ENCODE peak calls at places on chromosomes 6 and 20, in four cellular contexts. K is psoas muscle, E is cardiac fibroblast, S is ovary. A is an unnamed sample.

GRCh38 chr20:45153147-45153546 is 21.6 kb upstream of the PI3 start:
- DNase-seq in K (no peak), S (no peak), E (no peak), A (no peak)

GRCh38 chr20:1876975-1877603 is 18.1 kb upstream of the SIRPA start:
- DNase-seq in K (peak), E (no peak), S (no peak), A (no peak)

GRCh38 chr6:101231606-101232235 is 161.8 kb upstream of the GRIK2 start:
- DNase-seq in S (no peak), E (no peak), K (no peak), A (no peak)

GRCh38 chr20:36562724-36563123 is 10.7 kb upstream of the TGIF2 start:
- DNase-seq in S (no peak), K (no peak), E (no peak), A (no peak)

GRCh38 chr6:120173250-120173649 is 823.7 kb upstream of the MAN1A1 start:
- DNase-seq in S (no peak), E (no peak), K (no peak), A (no peak)

GRCh38 chr20:58714923-58715708 is 22.5 kb downstream of the NPEPL1 start:
- DNase-seq in S (no peak), K (peak), E (no peak), A (no peak)

GRCh38 chr20:48295445-48295903 is 510.2 kb upstream of the SULF2 start:
- DNase-seq in K (no peak), S (no peak), E (peak), A (no peak)

GRCh38 chr20:31721408-31722332 is 998 bp downstream of the BCL2L1 start:
- DNase-seq in E (no peak), S (no peak), K (peak), A (peak)

GRCh38 chr6:54419885-54420284 is 111.6 kb downstream of the TINAG start:
- DNase-seq in E (peak), S (no peak), K (no peak), A (no peak)

GRCh38 chr20:58892126-58892931 is 39.8 kb downstream of the GNAS start:
- DNase-seq in S (peak), K (peak), E (peak), A (peak)

GRCh38 chr6:163352011-163352685 is 62.4 kb upstream of the QKI start:
- DNase-seq in E (no peak), K (no peak), S (no peak), A (no peak)

GRCh38 chr6:97053643-97054411 is 129.3 kb downstream of the KLHL32 start:
- DNase-seq in S (no peak), E (peak), K (no peak), A (no peak)

GRCh38 chr6:142417331-142417750 is 115.5 kb downstream of the ADGRG6 start:
- DNase-seq in K (no peak), S (no peak), E (peak), A (no peak)

GRCh38 chr20:2521369-2522305 is 12.9 kb upstream of the ZNF343 start:
- DNase-seq in E (peak), K (no peak), S (no peak), A (peak)

GRCh38 chr20:61052195-61052594 is 199.9 kb upstream of the CDH4 start:
- DNase-seq in S (no peak), E (no peak), K (no peak), A (no peak)

GRCh38 chr6:139030539-139030938 is 2.0 kb downstream of the ABRACL start:
- DNase-seq in S (no peak), K (no peak), E (no peak), A (no peak)

GRCh38 chr6:93792751-93793150 is 373.4 kb upstream of the EPHA7 start:
- DNase-seq in S (no peak), K (no peak), E (peak), A (no peak)

GRCh38 chr6:79094938-79095337 is 16.9 kb upstream of the PHIP start:
- DNase-seq in K (no peak), S (no peak), E (no peak), A (no peak)

GRCh38 chr6:35485402-35485877 is 11.4 kb downstream of the TEAD3 start:
- DNase-seq in E (peak), S (peak), K (peak), A (peak)

GRCh38 chr6:3273707-3274521 is 15.2 kb downstream of the PSMG4 start:
- DNase-seq in E (no peak), S (no peak), K (no peak), A (peak)

GRCh38 chr20:46168438-46168837 is 50.3 kb downstream of the CD40 start:
- DNase-seq in E (no peak), S (no peak), K (no peak), A (no peak)

GRCh38 chr20:45247860-45248259 is 6.5 kb downstream of the SLPI start:
- DNase-seq in K (no peak), E (no peak), S (no peak), A (no peak)

GRCh38 chr6:63245908-63246307 is 34.6 kb downstream of the FKBP1C start:
- DNase-seq in K (no peak), S (no peak), E (no peak), A (no peak)

GRCh38 chr6:121510568-121511177 is 75.2 kb downstream of the GJA1 start:
- DNase-seq in S (no peak), K (no peak), E (peak), A (no peak)

GRCh38 chr20:41248371-41249024 is 69.0 kb downstream of the ZHX3 start:
- DNase-seq in E (peak), S (peak), K (no peak), A (no peak)

GRCh38 chr6:47633141-47633540 is 65.2 kb upstream of the ADGRF4 start:
- DNase-seq in K (no peak), S (no peak), E (peak), A (no peak)

GRCh38 chr20:34768105-34768504 is 57.3 kb downstream of the NCOA6 start:
- DNase-seq in K (no peak), E (peak), S (no peak), A (no peak)

GRCh38 chr6:110547266-110547964 is 71.0 kb upstream of the SLC22A16 start:
- DNase-seq in E (peak), K (no peak), S (no peak), A (no peak)

GRCh38 chr6:14384175-14384949 is 266.8 kb downstream of the CD83 start:
- DNase-seq in K (no peak), S (no peak), E (no peak), A (no peak)

GRCh38 chr6:5378331-5378730 is 117.0 kb downstream of the FARS2 start:
- DNase-seq in K (no peak), S (no peak), E (no peak), A (no peak)

GRCh38 chr6:71181565-71181964 is 107.0 kb upstream of the OGFRL1 start:
- DNase-seq in E (peak), S (no peak), K (no peak), A (no peak)

GRCh38 chr6:122754191-122754731 is 25.3 kb upstream of the FABP7 start:
- DNase-seq in E (no peak), K (no peak), S (no peak), A (no peak)

GRCh38 chr6:2744206-2744771 is 6.4 kb downstream of the MYLK4 start:
- DNase-seq in S (no peak), K (peak), E (peak), A (peak)

GRCh38 chr20:40675599-40676221 is 13.3 kb downstream of the MAFB start:
- DNase-seq in K (no peak), S (no peak), E (no peak), A (no peak)

GRCh38 chr6:49453221-49453620 is 9.8 kb downstream of the MMUT start:
- DNase-seq in E (peak), K (no peak), S (no peak), A (no peak)

GRCh38 chr20:63158845-63159244 is 57.1 kb downstream of the YTHDF1 start:
- DNase-seq in K (no peak), E (no peak), S (no peak), A (peak)

GRCh38 chr6:44650947-44651346 is 263.4 kb downstream of the CDC5L start:
- DNase-seq in S (no peak), E (peak), K (no peak), A (no peak)

A was measured in left ventricle myocardium superior.